ENCODE peak calls at places on chromosomes 13 and 19, in four cellular contexts. W is WTC11, U is HepG2, Z is K562. O is an unnamed sample.

GRCh38 chr13:80341771-80342271 is 895 bp upstream of the SPRY2 start:
- DNase-seq in Z (no peak), U (peak; percentile 49), W (peak; percentile 66), O (peak; percentile 46)

GRCh38 chr19:55165952-55166529 is 372 bp downstream of the DNAAF3 start:
- DNase-seq in U (peak; percentile 85), Z (peak; percentile 47), W (peak; percentile 93), O (peak; percentile 76)

GRCh38 chr13:45950343-45950995 is 98.9 kb upstream of the SIAH3 start:
- DNase-seq in U (no peak), Z (no peak), W (no peak), O (no peak)

GRCh38 chr13:94660695-94661324 is 51.5 kb downstream of the SOX21 start:
- DNase-seq in W (no peak), U (no peak), Z (peak; percentile 34), O (no peak)

GRCh38 chr19:8456064-8456463 is 11.3 kb downstream of the HNRNPM start:
- DNase-seq in W (peak; percentile 46), U (no peak), Z (no peak), O (peak; percentile 37)

GRCh38 chr19:43499042-43499441 is 5.5 kb downstream of the PHLDB3 start:
- DNase-seq in W (no peak), U (peak; percentile 81), Z (no peak), O (no peak)

GRCh38 chr13:108195146-108195545 is 20.2 kb downstream of the LIG4 start:
- DNase-seq in Z (no peak), U (no peak), W (no peak), O (no peak)

GRCh38 chr19:7614859-7615741 is 14.2 kb downstream of the XAB2 start:
- DNase-seq in U (no peak), W (no peak), Z (no peak), O (no peak)

GRCh38 chr13:70125693-70126092 is 17.4 kb upstream of the KLHL1 start:
- DNase-seq in W (peak; percentile 20), Z (no peak), U (no peak), O (no peak)

GRCh38 chr19:53772943-53773342 is 51.2 kb downstream of the NLRP12 start:
- DNase-seq in W (peak; percentile 78), Z (peak; percentile 37), U (peak; percentile 67), O (peak; percentile 41)

GRCh38 chr19:33192010-33192409 is 2.1 kb upstream of the LRP3 start:
- DNase-seq in W (peak; percentile 69), Z (no peak), U (no peak), O (no peak)

GRCh38 chr13:106176103-106176502 is 359.4 kb downstream of the EFNB2 start:
- DNase-seq in W (no peak), Z (no peak), U (no peak), O (no peak)

GRCh38 chr13:94657167-94657566 is 55.2 kb downstream of the SOX21 start:
- DNase-seq in W (no peak), U (no peak), Z (no peak), O (no peak)

GRCh38 chr19:18543814-18544475 is 572 bp upstream of the FKBP8 start:
- DNase-seq in U (peak; percentile 23), W (peak; percentile 41), Z (peak; percentile 90), O (peak; percentile 60)

GRCh38 chr19:4878491-4878968 is 11.1 kb upstream of the PLIN3 start:
- DNase-seq in W (peak; percentile 38), Z (peak; percentile 11), U (no peak), O (no peak)

GRCh38 chr19:40799558-40800338 is 757 bp downstream of the EGLN2 start:
- DNase-seq in U (no peak), W (peak; percentile 62), Z (no peak), O (peak; percentile 33)
- TF ChIP-seq ELF4 in U (no peak), W (no peak), Z (no peak), O (no peak)

GRCh38 chr13:76512676-76513277 is 373.4 kb downstream of the KCTD12 start:
- DNase-seq in W (no peak), Z (no peak), U (no peak), O (no peak)
- TF ChIP-seq ELF4 in W (no peak), Z (no peak), U (no peak), O (no peak)

DNA sequence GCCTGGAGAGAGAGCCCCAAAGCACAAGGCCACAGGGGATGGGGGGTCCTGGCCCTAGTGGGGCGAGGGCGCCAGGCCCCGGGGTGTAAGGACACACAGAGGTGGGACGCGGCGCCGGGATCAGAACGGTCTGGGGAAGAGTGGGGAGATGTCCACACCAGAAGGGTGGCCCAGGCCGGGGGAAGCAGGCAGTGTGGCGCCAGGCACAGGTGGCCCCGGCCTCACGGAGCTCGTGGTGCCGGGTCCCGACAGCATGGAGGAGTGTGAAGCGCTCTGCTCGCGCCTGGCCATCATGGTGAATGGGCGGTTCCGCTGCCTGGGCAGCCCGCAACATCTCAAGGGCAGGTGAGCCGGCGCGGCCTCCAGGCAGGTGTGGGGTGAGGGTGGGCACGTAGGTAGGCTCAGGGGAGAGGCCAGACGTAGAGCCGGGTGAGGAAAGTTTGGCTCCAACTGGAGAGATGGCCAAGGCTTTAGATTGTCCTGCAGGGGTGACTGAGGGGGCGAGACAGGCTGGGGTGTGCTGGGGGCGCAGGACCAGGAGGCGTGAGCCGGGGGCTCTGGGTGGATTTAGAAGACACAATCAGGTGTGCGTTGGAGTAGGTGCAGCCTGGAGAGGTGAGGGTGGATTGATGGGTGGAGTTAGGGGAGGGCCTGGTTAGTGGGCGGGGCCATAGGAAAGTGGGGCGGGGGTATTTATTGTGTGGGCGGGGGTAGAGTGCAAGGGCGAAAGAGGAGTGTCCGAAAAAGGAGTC is 2.9 kb upstream of the ARHGAP45 start:
- DNase-seq in W (peak; percentile 74), Z (peak; percentile 30), U (no peak), O (no peak)
- TF ChIP-seq ELF4 in W (no peak), Z (no peak), U (no peak), O (no peak)

GRCh38 chr19:47600246-47601179 is 8.4 kb upstream of the BICRA start:
- DNase-seq in U (peak; percentile 97), Z (peak; percentile 99), W (peak; percentile 100), O (peak; percentile 97)

GRCh38 chr19:47593860-47594259 is 15.1 kb upstream of the BICRA start:
- DNase-seq in Z (no peak), U (no peak), W (no peak), O (no peak)

GRCh38 chr19:47601180-47601904 is 7.6 kb upstream of the BICRA start:
- DNase-seq in Z (no peak), W (no peak), U (peak; percentile 29), O (no peak)

GRCh38 chr19:47595937-47596336 is 13.0 kb upstream of the BICRA start:
- DNase-seq in W (no peak), Z (no peak), U (no peak), O (no peak)

DNA sequence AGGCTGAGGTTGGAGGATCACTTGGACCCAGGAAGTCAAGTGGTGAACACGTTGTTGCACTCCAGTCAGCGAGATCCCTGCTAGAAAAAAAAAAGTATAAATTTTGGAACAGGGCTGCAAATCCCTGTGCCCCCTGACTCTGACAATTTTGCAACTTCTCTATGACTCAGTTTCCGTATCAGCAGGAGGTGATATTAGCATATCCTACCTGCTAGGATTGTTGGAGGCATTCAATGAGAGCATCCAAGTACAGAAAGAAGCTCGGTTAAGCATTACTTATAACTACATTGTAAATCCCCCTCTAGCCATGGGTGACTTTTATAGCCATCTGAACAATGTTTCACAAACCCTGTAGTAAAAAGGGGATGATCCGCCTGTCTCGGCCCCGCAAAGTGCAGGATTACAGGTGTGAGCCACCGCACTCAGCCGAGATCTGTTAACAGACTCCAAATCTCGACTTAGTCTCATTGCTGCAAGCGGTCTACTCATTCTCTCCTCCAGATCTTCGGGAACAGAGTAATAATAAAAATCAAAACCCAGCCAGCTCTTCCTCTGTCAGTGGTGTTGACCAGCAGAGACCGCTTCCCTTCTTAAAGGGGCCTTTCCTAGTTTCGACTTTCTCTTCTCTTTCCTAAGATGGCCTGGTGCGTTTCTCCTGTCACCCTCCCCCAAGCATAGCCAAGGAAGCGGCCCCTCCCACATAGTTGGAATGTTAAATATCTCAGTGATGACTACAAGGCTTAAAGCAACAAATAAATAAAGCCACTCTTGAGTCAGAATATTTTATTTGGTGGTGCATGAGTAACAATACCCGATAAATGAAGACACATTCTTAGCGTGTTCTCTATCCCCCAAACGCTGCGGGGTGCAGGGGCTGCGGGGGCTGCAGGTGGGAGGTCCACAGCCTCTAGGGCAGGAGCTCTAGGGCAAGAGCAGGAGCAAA is 10.3 kb upstream of the BICRA start:
- DNase-seq in W (peak; percentile 76), Z (peak; percentile 17), U (peak; percentile 33), O (peak; percentile 68)
- TF ChIP-seq ELF4 in W (no peak), Z (no peak), U (no peak), O (no peak)

GRCh38 chr13:97826421-97826965 is 127.0 kb upstream of the IPO5 start:
- DNase-seq in W (no peak), U (no peak), Z (no peak), O (no peak)

DNA sequence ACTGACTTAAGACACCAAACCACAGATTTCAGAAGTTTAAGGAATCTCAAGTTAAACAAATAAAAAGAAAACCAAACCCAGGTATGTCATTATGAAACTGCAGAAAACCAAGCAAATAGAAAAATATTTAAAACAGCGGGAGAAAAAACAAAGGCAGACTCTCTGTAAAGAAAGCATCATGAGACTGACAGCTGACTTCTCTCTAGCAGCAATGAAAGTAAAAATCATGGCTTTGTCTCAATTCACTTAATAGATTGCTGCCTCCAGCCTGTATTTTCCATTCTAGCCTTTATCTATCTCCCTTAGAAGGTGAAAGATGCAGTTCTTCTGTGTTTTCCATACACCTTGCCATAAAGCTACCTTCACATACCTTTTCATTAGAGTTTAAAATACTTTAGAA is 131.1 kb upstream of the IPO5 start:
- DNase-seq in W (no peak), Z (no peak), U (no peak), O (no peak)
- TF ChIP-seq ELF4 in W (no peak), Z (no peak), U (no peak), O (no peak)

GRCh38 chr13:35621989-35622388 is 145.5 kb upstream of the MAB21L1 start:
- DNase-seq in Z (no peak), U (no peak), W (no peak), O (no peak)
- TF ChIP-seq ELF4 in Z (no peak), U (no peak), W (no peak), O (no peak)

GRCh38 chr13:51614350-51614786 is 30.1 kb downstream of the WDFY2 start:
- DNase-seq in Z (no peak), W (no peak), U (no peak), O (no peak)
- TF ChIP-seq ELF4 in Z (no peak), W (no peak), U (no peak), O (no peak)

GRCh38 chr13:111007209-111007608 is 92.3 kb upstream of the ANKRD10 start:
- DNase-seq in W (no peak), Z (no peak), U (no peak), O (no peak)

GRCh38 chr13:111006508-111007031 is 91.7 kb upstream of the ANKRD10 start:
- DNase-seq in W (no peak), Z (peak; percentile 17), U (no peak), O (peak; percentile 9)

GRCh38 chr13:111004444-111004843 is 89.6 kb upstream of the ANKRD10 start:
- DNase-seq in W (no peak), Z (no peak), U (no peak), O (no peak)

GRCh38 chr13:111005808-111006494 is 91.1 kb upstream of the ANKRD10 start:
- DNase-seq in U (no peak), Z (no peak), W (no peak), O (no peak)

GRCh38 chr13:111005364-111005763 is 90.5 kb upstream of the ANKRD10 start:
- DNase-seq in U (no peak), W (no peak), Z (no peak), O (no peak)
- TF ChIP-seq ELF4 in U (no peak), W (no peak), Z (no peak), O (no peak)